ENCODE peak calls at places on chromosomes 5 and 9, in seven cellular contexts. B, O, E, T, P, D and W are unnamed samples.
A peak's percentile ranks its signal among the peaks of the same experiment; 100 is the strongest.

GRCh38 chr5:139642891-139643871 is 5.0 kb upstream of the CXXC5 start:
- DNase-seq in B (no peak), O (no peak), E (no peak), T (no peak), P (no peak), D (no peak), W (peak; percentile 44)

GRCh38 chr5:122362361-122362760 is 50.3 kb downstream of the SNCAIP start:
- DNase-seq in B (no peak), O (no peak), E (no peak), T (no peak), P (no peak), D (no peak), W (no peak)

GRCh38 chr5:114407783-114408182 is 45.9 kb downstream of the KCNN2 start:
- DNase-seq in B (no peak), O (no peak), E (no peak), T (no peak), P (no peak), D (no peak), W (no peak)

GRCh38 chr9:116435706-116436105 is 251.4 kb upstream of the TRIM32 start:
- DNase-seq in B (no peak), O (no peak), E (no peak), T (no peak), P (no peak), D (no peak), W (no peak)

GRCh38 chr5:129973716-129974426 is 69.6 kb downstream of the CHSY3 start:
- DNase-seq in B (no peak), O (no peak), E (no peak), T (no peak), P (no peak), D (no peak), W (no peak)

GRCh38 chr9:123368481-123369153 is 12.6 kb downstream of the CRB2 start:
- DNase-seq in B (no peak), O (no peak), E (no peak), T (no peak), P (peak; percentile 33), D (no peak), W (no peak)

GRCh38 chr9:841371-842209 is at the start of gene DMRT1:
- DNase-seq in B (no peak), O (no peak), E (no peak), T (no peak), P (no peak), D (no peak), W (no peak)

GRCh38 chr9:127828262-127829031 is 25.8 kb downstream of the FPGS start:
- DNase-seq in B (no peak), O (peak; percentile 76), E (no peak), T (no peak), P (no peak), D (no peak), W (no peak)

GRCh38 chr5:10538789-10539684 is 24.8 kb upstream of the ANKRD33B start:
- DNase-seq in B (peak; percentile 90), O (no peak), E (no peak), T (no peak), P (no peak), D (no peak), W (peak; percentile 73)

GRCh38 chr9:23278566-23278965 is 547.5 kb downstream of the ELAVL2 start:
- DNase-seq in B (no peak), O (no peak), E (no peak), T (no peak), P (no peak), D (no peak), W (no peak)

GRCh38 chr5:158979749-158980521 is 119.8 kb downstream of the EBF1 start:
- DNase-seq in B (peak; percentile 89), O (peak; percentile 45), E (no peak), T (no peak), P (peak; percentile 10), D (no peak), W (peak; percentile 61)

GRCh38 chr5:169299651-169300467 is 1.1 kb downstream of the SLIT3 start:
- DNase-seq in B (peak; percentile 80), O (no peak), E (no peak), T (no peak), P (no peak), D (no peak), W (no peak)

GRCh38 chr5:1439388-1440097 is 5.7 kb downstream of the SLC6A3 start:
- DNase-seq in B (peak; percentile 77), O (no peak), E (no peak), T (no peak), P (no peak), D (no peak), W (no peak)

GRCh38 chr9:75148551-75148950 is 60.2 kb downstream of the OSTF1 start:
- DNase-seq in B (no peak), O (peak; percentile 83), E (no peak), T (no peak), P (peak; percentile 34), D (no peak), W (no peak)

GRCh38 chr5:22678886-22679285 is 174.3 kb downstream of the CDH12 start:
- DNase-seq in B (no peak), O (no peak), E (no peak), T (no peak), P (no peak), D (no peak), W (no peak)

GRCh38 chr5:59005934-59006701 is 423.2 kb downstream of the RAB3C start:
- DNase-seq in B (peak; percentile 26), O (no peak), E (no peak), T (no peak), P (no peak), D (no peak), W (no peak)

GRCh38 chr5:53478411-53479044 is 1.9 kb upstream of the FST start:
- DNase-seq in B (no peak), O (peak; percentile 79), E (peak; percentile 29), T (no peak), P (peak; percentile 56), D (no peak), W (peak; percentile 59)

GRCh38 chr9:128419061-128419925 is 1.4 kb upstream of the CERCAM start:
- DNase-seq in B (no peak), O (peak; percentile 41), E (no peak), T (no peak), P (no peak), D (no peak), W (no peak)

GRCh38 chr5:178434851-178435250 is 155.3 kb downstream of the COL23A1 start:
- DNase-seq in B (peak; percentile 87), O (no peak), E (no peak), T (no peak), P (no peak), D (no peak), W (no peak)